ENCODE peak calls at places on chromosomes 6 and 20, in ten cellular contexts. C is stimulated activated CD4-positive, alpha-beta T cell treated with anti-CD3 and anti-CD28 coated beads, TNF-alpha, amount 100 ng/mL, for 48 hours; Y is foreskin fibroblast; L is activated naive CD4-positive, alpha-beta T cell treated with Interleukin-2 at 50 U/mL for 16 hours; B is pulmonary artery endothelial cell; R is hypothalamus; W is AG09319; G is DND-41; O is T-helper 9 cell; Q is RWPE1. J is an unnamed sample.

GRCh38 chr6:166244353-166245045 is 63.7 kb downstream of the PRR18 start:
- DNase-seq in W (no peak), Q (no peak), C (no peak), G (peak; percentile 74), Y (no peak), R (no peak), O (no peak), L (peak; percentile 50), B (no peak), J (no peak)

GRCh38 chr20:22684072-22684762 is 99.8 kb upstream of the FOXA2 start:
- DNase-seq in Y (peak; percentile 41), Q (peak; percentile 77), C (peak; percentile 19), L (no peak), W (peak; percentile 31), R (peak; percentile 57), O (no peak), G (peak; percentile 65), B (peak; percentile 27), J (peak; percentile 36)

GRCh38 chr6:107629545-107630147 is 139.7 kb downstream of the SOBP start:
- DNase-seq in B (no peak), W (no peak), Q (no peak), O (no peak), R (no peak), G (no peak), Y (no peak), C (no peak), L (no peak), J (no peak)

GRCh38 chr20:54075322-54075721 is 4.9 kb upstream of the BCAS1 start:
- DNase-seq in Q (no peak), G (no peak), O (no peak), L (no peak), C (no peak), W (no peak), R (no peak), B (no peak), Y (no peak), J (no peak)

GRCh38 chr6:68778356-68779020 is 143.4 kb downstream of the ADGRB3 start:
- DNase-seq in Q (peak; percentile 5), C (no peak), L (no peak), G (no peak), O (no peak), Y (peak; percentile 51), B (no peak), W (no peak), R (peak; percentile 51), J (no peak)

GRCh38 chr6:20811112-20811746 is 277.0 kb downstream of the CDKAL1 start:
- DNase-seq in R (no peak), O (no peak), Y (peak; percentile 84), B (peak; percentile 93), C (no peak), G (no peak), Q (peak; percentile 90), L (no peak), W (peak; percentile 80), J (peak; percentile 90)

GRCh38 chr6:7241160-7241559 is 71.8 kb downstream of the SSR1 start:
- DNase-seq in C (no peak), R (no peak), G (no peak), B (no peak), Y (no peak), Q (no peak), W (no peak), L (no peak), O (no peak), J (no peak)

GRCh38 chr6:34146021-34146782 is at the start of gene GRM4:
- DNase-seq in W (no peak), Y (no peak), R (peak; percentile 17), B (no peak), L (no peak), O (no peak), Q (no peak), G (no peak), C (no peak), J (no peak)

GRCh38 chr6:152232494-152233151 is 404.5 kb downstream of the SYNE1 start:
- DNase-seq in Q (no peak), B (peak; percentile 5), L (peak; percentile 19), R (no peak), W (no peak), C (no peak), Y (peak; percentile 10), O (no peak), G (no peak), J (peak; percentile 50)

GRCh38 chr6:54515013-54515412 is 206.8 kb downstream of the TINAG start:
- DNase-seq in G (no peak), W (no peak), R (no peak), B (no peak), Q (peak; percentile 5), O (no peak), C (no peak), L (no peak), Y (no peak), J (no peak)

GRCh38 chr6:31585531-31585930 is 546 bp upstream of the LST1 start:
- DNase-seq in Y (no peak), W (no peak), R (no peak), L (peak; percentile 42), C (no peak), O (no peak), B (no peak), G (peak; percentile 69), Q (no peak), J (peak; percentile 39)

GRCh38 chr6:169997187-169997929 is 245.9 kb downstream of the ERMARD start:
- DNase-seq in G (no peak), Y (no peak), B (no peak), L (no peak), R (no peak), O (no peak), Q (no peak), W (no peak), C (no peak), J (no peak)

GRCh38 chr20:52200870-52201269 is 9.3 kb upstream of the ZFP64 start:
- DNase-seq in W (no peak), C (no peak), B (no peak), Y (no peak), G (no peak), R (no peak), Q (no peak), L (no peak), O (no peak), J (no peak)

GRCh38 chr6:26163733-26164505 is 76.7 kb downstream of the HFE start:
- DNase-seq in W (no peak), C (no peak), L (no peak), Y (no peak), R (no peak), O (no peak), B (no peak), Q (no peak), G (peak; percentile 39), J (no peak)

GRCh38 chr6:44186691-44187025 is 28.0 kb downstream of the CAPN11 start:
- DNase-seq in Y (no peak), L (no peak), R (no peak), B (no peak), O (no peak), C (no peak), Q (no peak), G (no peak), W (no peak), J (peak; percentile 73)

GRCh38 chr20:10855031-10855430 is 181.2 kb upstream of the JAG1 start:
- DNase-seq in R (no peak), C (no peak), W (no peak), B (no peak), G (no peak), Y (no peak), Q (no peak), O (no peak), L (no peak), J (no peak)

GRCh38 chr6:111918825-111919224 is 45.6 kb upstream of the FYN start:
- DNase-seq in L (no peak), Q (no peak), C (no peak), R (no peak), B (no peak), O (no peak), G (peak; percentile 59), W (no peak), Y (peak; percentile 74), J (no peak)

GRCh38 chr20:46703435-46703834 is 6.0 kb upstream of the SLC2A10 start:
- DNase-seq in W (no peak), O (no peak), G (no peak), L (no peak), C (no peak), R (no peak), Y (no peak), Q (no peak), B (no peak), J (no peak)

GRCh38 chr6:42010185-42010872 is 40.0 kb upstream of the TAF8 start:
- DNase-seq in W (no peak), Q (no peak), L (no peak), R (no peak), O (no peak), C (no peak), B (no peak), G (peak; percentile 99), Y (no peak), J (no peak)

GRCh38 chr6:18893540-18894269 is 506.6 kb downstream of the RNF144B start:
- DNase-seq in C (no peak), R (no peak), Q (no peak), G (no peak), Y (no peak), W (no peak), L (no peak), B (no peak), O (no peak), J (no peak)

GRCh38 chr6:998551-998950 is 305.6 kb upstream of the EXOC2 start:
- DNase-seq in O (no peak), C (no peak), L (no peak), Y (no peak), R (no peak), G (no peak), Q (no peak), B (no peak), W (no peak), J (no peak)

GRCh38 chr6:163405412-163406309 is 8.9 kb upstream of the QKI start:
- DNase-seq in Y (peak; percentile 16), B (no peak), G (no peak), O (no peak), C (no peak), Q (no peak), R (peak; percentile 71), W (no peak), L (peak; percentile 14), J (peak; percentile 32)

GRCh38 chr6:113120577-113121285 is 736.4 kb upstream of the MARCKS start:
- DNase-seq in Q (peak; percentile 59), W (peak; percentile 75), O (no peak), C (no peak), R (no peak), Y (peak; percentile 84), B (no peak), L (no peak), G (no peak), J (no peak)

GRCh38 chr6:24883618-24884017 is 52.1 kb downstream of the RIPOR2 start:
- DNase-seq in C (peak; percentile 33), O (no peak), L (peak; percentile 44), R (no peak), Y (peak; percentile 49), Q (no peak), G (peak; percentile 39), W (peak; percentile 51), B (no peak), J (no peak)

GRCh38 chr20:51276331-51276730 is 253.4 kb upstream of the KCNG1 start:
- DNase-seq in Q (no peak), O (no peak), R (no peak), B (no peak), Y (peak; percentile 2), L (no peak), W (no peak), C (no peak), G (no peak), J (no peak)

GRCh38 chr20:45506927-45507820 is 8.2 kb downstream of the SPINT3 start:
- DNase-seq in O (no peak), R (no peak), C (no peak), B (no peak), Y (no peak), G (no peak), Q (peak; percentile 72), W (no peak), L (no peak), J (no peak)

GRCh38 chr6:156833755-156834154 is 56.6 kb downstream of the ARID1B start:
- DNase-seq in O (no peak), R (no peak), C (no peak), W (no peak), L (no peak), Y (no peak), B (no peak), G (no peak), Q (no peak), J (peak; percentile 25)

GRCh38 chr20:8858181-8858794 is 210.6 kb upstream of the PLCB4 start:
- DNase-seq in B (no peak), G (no peak), Q (no peak), R (no peak), L (no peak), W (no peak), Y (no peak), C (no peak), O (no peak), J (no peak)

J was measured in dermis microvascular lymphatic vessel endothelial cell.